ENCODE peak calls at places on chromosome 13, in nine cellular contexts. Z is activated T-cell treated with anti-CD3 and anti-CD28 coated beads, Interleukin-2, amount 50 U/mL, for 24 hours; N is activated CD4-positive, alpha-beta memory T cell treated with anti-CD3 and anti-CD28 coated beads, Interleukin-2, amount 10 ng/mL, durations not matched to agents 7 days and 5 days; M is T-helper 2 cell; U is tibial artery; H is stimulated activated CD4-positive, alpha-beta T cell treated with anti-CD3 and anti-CD28 coated beads, TNF-alpha, amount 100 ng/mL, for 24 hours; L is GM23338; T is hypothalamus; P is stimulated activated naive CD8-positive, alpha-beta T cell treated with anti-CD3 and anti-CD28 coated beads, Interleukin-15, Interleukin-2, amounts not matched to agents 100 U/mL and 50 U/mL, for 24 hours. W is an unnamed sample.

GRCh38 chr13:30577381-30577780 is 40.3 kb upstream of the USPL1 start:
- DNase-seq in H (no peak), P (peak), U (no peak), Z (peak), N (peak), T (no peak), L (no peak), M (peak), W (no peak)

GRCh38 chr13:95067303-95067702 is 233.9 kb downstream of the ABCC4 start:
- DNase-seq in N (no peak), M (no peak), T (no peak), P (no peak), U (no peak), Z (no peak), L (no peak), H (no peak), W (no peak)

GRCh38 chr13:60032836-60033235 is 130.9 kb downstream of the DIAPH3 start:
- DNase-seq in P (no peak), T (no peak), N (no peak), H (no peak), U (no peak), L (no peak), M (no peak), Z (no peak), W (no peak)

GRCh38 chr13:110024646-110024980 is 238.2 kb upstream of the IRS2 start:
- DNase-seq in M (no peak), T (no peak), L (no peak), U (no peak), H (no peak), P (no peak), N (no peak), Z (no peak), W (no peak)

GRCh38 chr13:30395192-30396158 is 26.8 kb upstream of the UBE2L5 start:
- DNase-seq in M (peak), P (peak), H (peak), T (peak), L (peak), Z (peak), U (peak), N (peak), W (peak)

GRCh38 chr13:52711277-52711676 is 28.3 kb downstream of the CNMD start:
- DNase-seq in N (no peak), H (no peak), U (no peak), P (no peak), Z (no peak), L (peak), T (no peak), M (no peak), W (no peak)

GRCh38 chr13:113848431-113849260 is 15.2 kb downstream of the GAS6 start:
- DNase-seq in U (no peak), T (no peak), Z (peak), N (no peak), H (no peak), P (no peak), M (no peak), L (no peak), W (no peak)

GRCh38 chr13:110680852-110681251 is 25.1 kb downstream of the CARS2 start:
- DNase-seq in H (no peak), M (no peak), N (no peak), L (peak), P (peak), Z (no peak), T (no peak), U (no peak), W (no peak)

GRCh38 chr13:52846567-52847321 is 1.7 kb downstream of the PCDH8 start:
- DNase-seq in Z (peak), U (no peak), M (no peak), T (peak), L (peak), P (peak), N (peak), H (no peak), W (peak)

GRCh38 chr13:34030782-34031181 is 212.8 kb downstream of the RFC3 start:
- DNase-seq in U (no peak), L (no peak), H (no peak), M (no peak), Z (no peak), T (no peak), P (no peak), N (no peak), W (no peak)

GRCh38 chr13:44819245-44819644 is 170.0 kb downstream of the NUFIP1 start:
- DNase-seq in P (peak), T (no peak), L (no peak), H (no peak), N (no peak), U (no peak), M (no peak), Z (no peak), W (no peak)

GRCh38 chr13:48486362-48486761 is 46.5 kb downstream of the RCBTB2 start:
- DNase-seq in P (no peak), M (no peak), L (no peak), Z (no peak), U (no peak), T (no peak), H (no peak), N (no peak), W (no peak)

GRCh38 chr13:64753606-64754005 is 2476.5 kb downstream of the PCDH9 start:
- DNase-seq in L (no peak), H (no peak), Z (no peak), U (no peak), N (no peak), T (no peak), M (no peak), P (no peak), W (no peak)

GRCh38 chr13:43054803-43055802 is 31.7 kb downstream of the DNAJC15 start:
- DNase-seq in T (no peak), H (no peak), N (no peak), L (peak), M (peak), Z (no peak), P (no peak), U (no peak), W (no peak)

GRCh38 chr13:50829896-50830295 is 13.6 kb downstream of the DLEU7 start:
- DNase-seq in Z (no peak), T (no peak), U (no peak), H (no peak), M (no peak), P (no peak), L (no peak), N (no peak), W (no peak)

GRCh38 chr13:113905018-113905417 is 41.1 kb upstream of the GAS6 start:
- DNase-seq in N (no peak), U (no peak), M (no peak), L (no peak), H (no peak), T (no peak), P (no peak), Z (no peak), W (no peak)

GRCh38 chr13:26951581-26952177 is 191.1 kb upstream of the GPR12 start:
- DNase-seq in Z (no peak), T (no peak), P (no peak), H (no peak), L (no peak), N (no peak), U (no peak), M (no peak), W (no peak)

GRCh38 chr13:113588394-113589111 is 4.0 kb downstream of the TFDP1 start:
- DNase-seq in U (no peak), H (no peak), M (no peak), P (no peak), T (no peak), N (no peak), L (no peak), Z (no peak), W (no peak)

GRCh38 chr13:99894835-99895427 is 76.6 kb downstream of the ZIC5 start:
- DNase-seq in N (no peak), L (peak), H (no peak), M (no peak), U (no peak), Z (no peak), P (no peak), T (no peak), W (no peak)

GRCh38 chr13:59103004-59103768 is 1060.5 kb downstream of the DIAPH3 start:
- DNase-seq in H (no peak), P (no peak), T (no peak), M (no peak), U (no peak), N (no peak), L (no peak), Z (no peak), W (no peak)

GRCh38 chr13:114097893-114098688 is 34.3 kb downstream of the RASA3 start:
- DNase-seq in Z (peak), T (no peak), M (no peak), P (peak), H (no peak), U (peak), N (no peak), L (no peak), W (no peak)

GRCh38 chr13:73465629-73465974 is 406.8 kb downstream of the KLF5 start:
- DNase-seq in L (no peak), U (no peak), T (no peak), N (no peak), P (no peak), Z (no peak), M (no peak), H (no peak), W (no peak)

GRCh38 chr13:110302986-110303385 is 4.0 kb downstream of the COL4A1 start:
- DNase-seq in H (no peak), L (no peak), Z (no peak), M (no peak), T (no peak), P (no peak), N (no peak), U (no peak), W (no peak)

GRCh38 chr13:24341439-24341838 is 32.1 kb downstream of the C1QTNF9 start:
- DNase-seq in N (no peak), U (no peak), H (no peak), L (no peak), T (no peak), Z (no peak), P (no peak), M (no peak), W (no peak)

GRCh38 chr13:75633285-75633684 is 2.8 kb upstream of the LMO7 start:
- DNase-seq in P (no peak), L (no peak), Z (no peak), U (no peak), H (no peak), N (no peak), T (no peak), M (no peak), W (no peak)

GRCh38 chr13:100542546-100543156 is 45.9 kb downstream of the GGACT start:
- DNase-seq in L (peak), T (no peak), M (no peak), N (no peak), P (no peak), Z (no peak), U (no peak), H (no peak), W (no peak)

GRCh38 chr13:20901668-20902437 is 693 bp downstream of the XPO4 start:
- DNase-seq in P (peak), N (peak), L (peak), U (no peak), H (no peak), Z (no peak), T (no peak), M (peak), W (no peak)

GRCh38 chr13:32538234-32538620 is 368 bp downstream of the N4BP2L2 start:
- DNase-seq in L (no peak), N (no peak), M (no peak), P (no peak), T (peak), H (peak), U (peak), Z (no peak), W (peak)

GRCh38 chr13:75479102-75479501 is 2.9 kb downstream of the TBC1D4 start:
- DNase-seq in H (no peak), P (no peak), M (no peak), T (no peak), N (no peak), U (no peak), Z (no peak), L (no peak), W (no peak)

GRCh38 chr13:112892759-112893569 is 76.0 kb upstream of the MCF2L start:
- DNase-seq in L (no peak), T (no peak), Z (no peak), N (no peak), P (no peak), U (no peak), H (no peak), M (no peak), W (no peak)

GRCh38 chr13:58852076-58852475 is 1220.5 kb downstream of the PCDH17 start:
- DNase-seq in L (no peak), U (no peak), Z (no peak), H (no peak), M (no peak), P (no peak), N (no peak), T (no peak), W (no peak)

GRCh38 chr13:86563308-86563707 is 764.1 kb upstream of the SLITRK6 start:
- DNase-seq in N (no peak), P (no peak), M (no peak), U (no peak), L (no peak), T (no peak), Z (no peak), H (no peak), W (no peak)

GRCh38 chr13:81058211-81058915 is 717.4 kb upstream of the SPRY2 start:
- DNase-seq in M (no peak), U (no peak), T (no peak), N (no peak), L (no peak), Z (no peak), P (no peak), H (no peak), W (no peak)

GRCh38 chr13:76696370-76696769 is 189.8 kb downstream of the KCTD12 start:
- DNase-seq in H (no peak), L (no peak), Z (no peak), T (no peak), U (no peak), N (no peak), P (no peak), M (no peak), W (no peak)

GRCh38 chr13:48892311-48892710 is 83.4 kb upstream of the FNDC3A start:
- DNase-seq in N (no peak), Z (no peak), H (no peak), T (no peak), M (no peak), U (no peak), L (no peak), P (no peak), W (no peak)

GRCh38 chr13:40528881-40529280 is 137.6 kb downstream of the FOXO1 start:
- DNase-seq in H (no peak), N (no peak), M (no peak), L (no peak), U (no peak), T (no peak), Z (no peak), P (no peak), W (no peak)

GRCh38 chr13:73231456-73231855 is 172.7 kb downstream of the KLF5 start:
- DNase-seq in M (no peak), U (no peak), T (no peak), H (no peak), N (no peak), L (no peak), P (no peak), Z (no peak), W (no peak)

GRCh38 chr13:27847669-27848068 is 55.4 kb downstream of the GSX1 start:
- DNase-seq in U (no peak), M (no peak), H (no peak), L (no peak), N (no peak), T (no peak), Z (no peak), P (no peak), W (no peak)

W was measured in caudate nucleus.